ENCODE peak calls at places on chromosomes 6 and 20, in ten cellular contexts. One of them, this sample, is unnamed.

GRCh38 chr6:46325561-46326525 is 155.1 kb upstream of the ENPP5 start:
- DNase-seq in Calu3: no peak
- DNase-seq in activated T-cell treated with anti-CD3 and anti-CD28 coated beads for 4 hours: no peak
- DNase-seq in cerebellar nuclear complex: no peak
- DNase-seq in DMS153: peak
- DNase-seq in germinal center: peak
- DNase-seq in progenitor cell of endocrine pancreas: no peak
- DNase-seq in central memory CD8-positive, alpha-beta T cell: peak
- DNase-seq in esophagus squamous epithelium: no peak
- DNase-seq in mammary epithelial cell: no peak
- DNase-seq in this sample: peak

GRCh38 chr20:21105429-21106170 is 558 bp downstream of the LINC00237 start:
- DNase-seq in Calu3: no peak
- DNase-seq in activated T-cell treated with anti-CD3 and anti-CD28 coated beads for 4 hours: no peak
- DNase-seq in cerebellar nuclear complex: no peak
- DNase-seq in DMS153: no peak
- DNase-seq in germinal center: no peak
- DNase-seq in progenitor cell of endocrine pancreas: no peak
- DNase-seq in central memory CD8-positive, alpha-beta T cell: no peak
- DNase-seq in esophagus squamous epithelium: no peak
- DNase-seq in mammary epithelial cell: no peak
- DNase-seq in this sample: no peak

GRCh38 chr6:12324741-12325140 is 34.6 kb downstream of the EDN1 start:
- DNase-seq in Calu3: no peak
- DNase-seq in activated T-cell treated with anti-CD3 and anti-CD28 coated beads for 4 hours: no peak
- DNase-seq in cerebellar nuclear complex: no peak
- DNase-seq in DMS153: no peak
- DNase-seq in germinal center: no peak
- DNase-seq in progenitor cell of endocrine pancreas: no peak
- DNase-seq in central memory CD8-positive, alpha-beta T cell: no peak
- DNase-seq in esophagus squamous epithelium: no peak
- DNase-seq in mammary epithelial cell: no peak
- DNase-seq in this sample: no peak

GRCh38 chr6:39137235-39137634 is 22.2 kb upstream of the SAYSD1 start:
- DNase-seq in Calu3: peak
- DNase-seq in activated T-cell treated with anti-CD3 and anti-CD28 coated beads for 4 hours: no peak
- DNase-seq in cerebellar nuclear complex: no peak
- DNase-seq in DMS153: no peak
- DNase-seq in germinal center: no peak
- DNase-seq in progenitor cell of endocrine pancreas: peak
- DNase-seq in central memory CD8-positive, alpha-beta T cell: no peak
- DNase-seq in esophagus squamous epithelium: no peak
- DNase-seq in mammary epithelial cell: peak
- DNase-seq in this sample: peak

GRCh38 chr20:61512475-61512874 is 260.4 kb downstream of the CDH4 start:
- DNase-seq in Calu3: no peak
- DNase-seq in activated T-cell treated with anti-CD3 and anti-CD28 coated beads for 4 hours: no peak
- DNase-seq in cerebellar nuclear complex: no peak
- DNase-seq in DMS153: no peak
- DNase-seq in germinal center: no peak
- DNase-seq in progenitor cell of endocrine pancreas: no peak
- DNase-seq in central memory CD8-positive, alpha-beta T cell: no peak
- DNase-seq in esophagus squamous epithelium: no peak
- DNase-seq in mammary epithelial cell: no peak
- DNase-seq in this sample: no peak

GRCh38 chr6:113672691-113673149 is 184.4 kb upstream of the MARCKS start:
- DNase-seq in Calu3: no peak
- DNase-seq in activated T-cell treated with anti-CD3 and anti-CD28 coated beads for 4 hours: no peak
- DNase-seq in cerebellar nuclear complex: no peak
- DNase-seq in DMS153: no peak
- DNase-seq in germinal center: no peak
- DNase-seq in progenitor cell of endocrine pancreas: no peak
- DNase-seq in central memory CD8-positive, alpha-beta T cell: no peak
- DNase-seq in esophagus squamous epithelium: no peak
- DNase-seq in mammary epithelial cell: no peak
- DNase-seq in this sample: peak

GRCh38 chr6:41548098-41548840 is 2.1 kb downstream of the FOXP4 start:
- DNase-seq in Calu3: no peak
- DNase-seq in activated T-cell treated with anti-CD3 and anti-CD28 coated beads for 4 hours: peak
- DNase-seq in cerebellar nuclear complex: no peak
- DNase-seq in DMS153: no peak
- DNase-seq in germinal center: no peak
- DNase-seq in progenitor cell of endocrine pancreas: no peak
- DNase-seq in central memory CD8-positive, alpha-beta T cell: peak
- DNase-seq in esophagus squamous epithelium: no peak
- DNase-seq in mammary epithelial cell: no peak
- DNase-seq in this sample: no peak

GRCh38 chr6:30101939-30102700 is 10.8 kb downstream of the TRIM31 start:
- DNase-seq in Calu3: peak
- DNase-seq in activated T-cell treated with anti-CD3 and anti-CD28 coated beads for 4 hours: peak
- DNase-seq in cerebellar nuclear complex: no peak
- DNase-seq in DMS153: peak
- DNase-seq in germinal center: peak
- DNase-seq in progenitor cell of endocrine pancreas: peak
- DNase-seq in central memory CD8-positive, alpha-beta T cell: no peak
- DNase-seq in esophagus squamous epithelium: peak
- DNase-seq in mammary epithelial cell: peak
- DNase-seq in this sample: peak

GRCh38 chr20:36744764-36745191 is 1.1 kb downstream of the NDRG3 start:
- DNase-seq in Calu3: peak
- DNase-seq in activated T-cell treated with anti-CD3 and anti-CD28 coated beads for 4 hours: no peak
- DNase-seq in cerebellar nuclear complex: peak
- DNase-seq in DMS153: no peak
- DNase-seq in germinal center: no peak
- DNase-seq in progenitor cell of endocrine pancreas: no peak
- DNase-seq in central memory CD8-positive, alpha-beta T cell: no peak
- DNase-seq in esophagus squamous epithelium: no peak
- DNase-seq in mammary epithelial cell: peak
- DNase-seq in this sample: peak

GRCh38 chr20:4011226-4011975 is 4.0 kb downstream of the RNF24 start:
- DNase-seq in Calu3: no peak
- DNase-seq in activated T-cell treated with anti-CD3 and anti-CD28 coated beads for 4 hours: no peak
- DNase-seq in cerebellar nuclear complex: no peak
- DNase-seq in DMS153: no peak
- DNase-seq in germinal center: no peak
- DNase-seq in progenitor cell of endocrine pancreas: no peak
- DNase-seq in central memory CD8-positive, alpha-beta T cell: no peak
- DNase-seq in esophagus squamous epithelium: no peak
- DNase-seq in mammary epithelial cell: peak
- DNase-seq in this sample: no peak

GRCh38 chr6:169263374-169263773 is 9.7 kb upstream of the THBS2 start:
- DNase-seq in Calu3: no peak
- DNase-seq in activated T-cell treated with anti-CD3 and anti-CD28 coated beads for 4 hours: no peak
- DNase-seq in cerebellar nuclear complex: no peak
- DNase-seq in DMS153: no peak
- DNase-seq in germinal center: no peak
- DNase-seq in progenitor cell of endocrine pancreas: no peak
- DNase-seq in central memory CD8-positive, alpha-beta T cell: no peak
- DNase-seq in esophagus squamous epithelium: no peak
- DNase-seq in mammary epithelial cell: no peak
- DNase-seq in this sample: no peak

GRCh38 chr6:152316024-152316423 is 321.1 kb downstream of the SYNE1 start:
- DNase-seq in Calu3: no peak
- DNase-seq in activated T-cell treated with anti-CD3 and anti-CD28 coated beads for 4 hours: no peak
- DNase-seq in cerebellar nuclear complex: no peak
- DNase-seq in DMS153: no peak
- DNase-seq in germinal center: no peak
- DNase-seq in progenitor cell of endocrine pancreas: no peak
- DNase-seq in central memory CD8-positive, alpha-beta T cell: no peak
- DNase-seq in esophagus squamous epithelium: no peak
- DNase-seq in mammary epithelial cell: no peak
- DNase-seq in this sample: peak

GRCh38 chr6:134421496-134421895 is 103.6 kb upstream of the SGK1 start:
- DNase-seq in Calu3: no peak
- DNase-seq in activated T-cell treated with anti-CD3 and anti-CD28 coated beads for 4 hours: no peak
- DNase-seq in cerebellar nuclear complex: no peak
- DNase-seq in DMS153: no peak
- DNase-seq in germinal center: no peak
- DNase-seq in progenitor cell of endocrine pancreas: no peak
- DNase-seq in central memory CD8-positive, alpha-beta T cell: no peak
- DNase-seq in esophagus squamous epithelium: no peak
- DNase-seq in mammary epithelial cell: no peak
- DNase-seq in this sample: peak

GRCh38 chr20:17634666-17635319 is 47.2 kb downstream of the RRBP1 start:
- DNase-seq in Calu3: no peak
- DNase-seq in activated T-cell treated with anti-CD3 and anti-CD28 coated beads for 4 hours: no peak
- DNase-seq in cerebellar nuclear complex: no peak
- DNase-seq in DMS153: no peak
- DNase-seq in germinal center: peak
- DNase-seq in progenitor cell of endocrine pancreas: no peak
- DNase-seq in central memory CD8-positive, alpha-beta T cell: no peak
- DNase-seq in esophagus squamous epithelium: no peak
- DNase-seq in mammary epithelial cell: no peak
- DNase-seq in this sample: no peak

GRCh38 chr6:127190552-127190951 is 72.1 kb downstream of the RSPO3 start:
- DNase-seq in Calu3: no peak
- DNase-seq in activated T-cell treated with anti-CD3 and anti-CD28 coated beads for 4 hours: no peak
- DNase-seq in cerebellar nuclear complex: no peak
- DNase-seq in DMS153: no peak
- DNase-seq in germinal center: no peak
- DNase-seq in progenitor cell of endocrine pancreas: no peak
- DNase-seq in central memory CD8-positive, alpha-beta T cell: no peak
- DNase-seq in esophagus squamous epithelium: no peak
- DNase-seq in mammary epithelial cell: no peak
- DNase-seq in this sample: peak

GRCh38 chr20:21106171-21106694 is at the start of gene LINC00237:
- DNase-seq in Calu3: no peak
- DNase-seq in activated T-cell treated with anti-CD3 and anti-CD28 coated beads for 4 hours: no peak
- DNase-seq in cerebellar nuclear complex: no peak
- DNase-seq in DMS153: no peak
- DNase-seq in germinal center: no peak
- DNase-seq in progenitor cell of endocrine pancreas: no peak
- DNase-seq in central memory CD8-positive, alpha-beta T cell: no peak
- DNase-seq in esophagus squamous epithelium: no peak
- DNase-seq in mammary epithelial cell: no peak
- DNase-seq in this sample: no peak

This sample was measured in cardiac muscle cell.